ENCODE peak calls at places on chromosomes 12 and 14, in seven cellular contexts. R is right lobe of liver, C is AG09319, Q is tibial artery, D is neural crest cell, L is kidney epithelial cell, V is tibial nerve. T is an unnamed sample.

GRCh38 chr12:79895041-79895440 is 39.9 kb downstream of the PPP1R12A start:
- DNase-seq in R (no peak), C (no peak), Q (no peak), D (no peak), L (no peak), V (no peak), T (no peak)

GRCh38 chr12:53101266-53101665 is 2.0 kb upstream of the SOAT2 start:
- DNase-seq in R (no peak), C (no peak), Q (no peak), D (no peak), L (no peak), V (no peak), T (no peak)

GRCh38 chr12:15336772-15337553 is 14.7 kb downstream of the PTPRO start:
- DNase-seq in R (no peak), C (peak), Q (no peak), D (no peak), L (peak), V (no peak), T (no peak)

GRCh38 chr14:61438497-61438859 is 117.1 kb downstream of the PRKCH start:
- DNase-seq in R (no peak), C (no peak), Q (no peak), D (no peak), L (no peak), V (no peak), T (peak)

GRCh38 chr12:25997401-25997973 is 39.0 kb downstream of the RASSF8 start:
- DNase-seq in R (no peak), C (peak), Q (no peak), D (no peak), L (peak), V (no peak), T (no peak)

GRCh38 chr12:116525418-116526001 is 33.7 kb upstream of the MAP1LC3B2 start:
- DNase-seq in R (peak), C (peak), Q (peak), D (no peak), L (peak), V (peak), T (no peak)

GRCh38 chr14:78595797-78596196 is 425.6 kb downstream of the NRXN3 start:
- DNase-seq in R (no peak), C (no peak), Q (no peak), D (peak), L (no peak), V (no peak), T (peak)

GRCh38 chr14:36661506-36662257 is at the start of gene PAX9:
- DNase-seq in R (no peak), C (peak), Q (peak), D (peak), L (peak), V (peak), T (peak)

GRCh38 chr14:54776361-54777001 is 126.1 kb downstream of the GCH1 start:
- DNase-seq in R (peak), C (peak), Q (peak), D (no peak), L (no peak), V (peak), T (peak)

GRCh38 chr14:57486767-57487379 is 6.8 kb downstream of the CCDC198 start:
- DNase-seq in R (no peak), C (peak), Q (no peak), D (no peak), L (no peak), V (peak), T (no peak)

GRCh38 chr12:111434680-111435338 is 29.1 kb downstream of the SH2B3 start:
- DNase-seq in R (peak), C (no peak), Q (no peak), D (no peak), L (no peak), V (peak), T (peak)

DNA sequence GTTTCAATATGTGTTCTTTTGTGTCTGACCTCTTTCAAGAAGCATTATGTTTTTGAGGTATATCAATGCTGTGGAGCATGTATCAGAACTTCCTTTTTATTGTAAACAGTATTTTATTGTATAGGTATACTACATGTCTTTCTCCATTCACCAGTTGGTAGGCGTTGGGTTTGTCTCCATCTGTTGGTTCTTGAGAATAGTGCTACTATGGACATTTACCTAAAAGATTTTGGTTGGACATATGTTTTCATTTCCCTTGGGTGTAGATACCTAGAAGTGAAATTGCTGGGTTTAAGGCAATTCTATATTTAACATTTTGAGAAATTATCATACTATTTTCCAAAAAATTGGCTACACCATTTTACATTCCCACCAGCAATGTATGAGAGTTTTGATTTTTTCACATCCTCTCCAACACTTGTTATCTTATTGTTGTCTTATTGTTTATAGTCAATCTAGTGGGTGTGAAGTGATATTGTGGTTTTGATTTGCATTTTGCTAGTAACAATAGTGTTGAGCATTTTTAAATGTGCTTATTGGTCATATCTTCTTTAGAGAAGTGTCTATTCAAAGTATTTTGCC is 409.2 kb downstream of the IPO8 start:
- DNase-seq in R (no peak), C (no peak), Q (no peak), D (no peak), L (no peak), V (no peak), T (no peak)
- TF ChIP-seq CTCF in R (peak), C (peak), Q (peak), D (peak), L (peak), V (no peak), T (no peak)

GRCh38 chr12:119642986-119643385 is 24.9 kb upstream of the PRKAB1 start:
- DNase-seq in R (no peak), C (no peak), Q (no peak), D (no peak), L (no peak), V (no peak), T (no peak)
- TF ChIP-seq CTCF in R (no peak), C (no peak), Q (no peak), D (peak), L (peak), V (no peak), T (peak)

GRCh38 chr14:100306506-100307214 is 416 bp upstream of the SLC25A29 start:
- DNase-seq in R (peak), C (peak), Q (peak), D (peak), L (peak), V (peak), T (peak)

GRCh38 chr14:100309028-100309718 is 2.9 kb upstream of the SLC25A29 start:
- DNase-seq in R (no peak), C (no peak), Q (no peak), D (no peak), L (no peak), V (no peak), T (no peak)

GRCh38 chr14:100308112-100308792 is 2.0 kb upstream of the SLC25A29 start:
- DNase-seq in R (no peak), C (no peak), Q (no peak), D (no peak), L (no peak), V (no peak), T (no peak)

GRCh38 chr14:100306256-100306505 is at the start of gene SLC25A29:
- DNase-seq in R (no peak), C (no peak), Q (no peak), D (no peak), L (no peak), V (no peak), T (no peak)

DNA sequence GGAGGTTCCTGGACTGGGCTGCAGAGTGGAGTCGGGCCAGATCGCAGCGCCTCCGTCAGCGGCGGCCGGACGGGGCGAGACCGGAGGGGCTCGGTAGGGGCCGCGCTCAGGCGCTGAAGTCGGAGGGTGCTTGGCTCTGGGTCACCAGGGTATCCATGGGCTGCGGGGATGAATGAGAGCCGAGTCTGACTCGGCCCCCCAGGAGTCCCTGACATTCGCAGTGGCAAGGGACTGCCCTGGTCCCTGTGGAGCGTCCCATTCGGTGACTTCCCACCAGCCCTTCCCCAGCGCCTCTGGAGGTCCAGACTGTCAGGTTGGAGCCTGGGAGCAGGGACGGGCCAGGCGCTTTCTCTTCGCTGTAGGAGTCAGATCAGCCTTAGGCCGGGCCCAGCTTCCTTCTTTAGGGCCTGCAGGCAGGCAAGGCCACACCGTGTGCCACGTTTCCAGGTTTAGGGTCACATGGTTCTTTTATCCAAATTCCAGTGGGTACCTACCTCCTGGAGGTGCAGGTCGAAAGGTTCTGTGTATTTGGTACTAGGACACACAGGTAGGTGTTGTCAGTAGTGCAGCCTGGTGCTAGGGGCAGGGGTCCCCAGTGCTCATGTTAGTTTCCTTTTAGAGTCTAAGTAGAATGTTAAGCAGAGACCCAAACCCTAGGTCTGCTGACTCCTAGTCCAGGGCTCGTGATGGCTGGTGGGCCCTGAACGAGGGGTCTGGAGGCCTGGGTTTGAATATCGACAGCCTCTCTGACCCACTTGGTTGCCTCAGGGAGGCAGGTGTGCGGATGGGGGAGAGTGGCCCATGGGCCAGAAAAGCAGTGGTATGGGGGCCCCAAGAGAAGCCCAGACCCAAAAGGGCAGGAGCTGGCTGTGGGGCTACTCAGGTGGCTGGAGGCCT is 1.2 kb upstream of the SLC25A29 start:
- DNase-seq in R (peak), C (no peak), Q (no peak), D (peak), L (no peak), V (peak), T (no peak)
- TF ChIP-seq CTCF in R (no peak), C (no peak), Q (no peak), D (no peak), L (no peak), V (no peak), T (no peak)

DNA sequence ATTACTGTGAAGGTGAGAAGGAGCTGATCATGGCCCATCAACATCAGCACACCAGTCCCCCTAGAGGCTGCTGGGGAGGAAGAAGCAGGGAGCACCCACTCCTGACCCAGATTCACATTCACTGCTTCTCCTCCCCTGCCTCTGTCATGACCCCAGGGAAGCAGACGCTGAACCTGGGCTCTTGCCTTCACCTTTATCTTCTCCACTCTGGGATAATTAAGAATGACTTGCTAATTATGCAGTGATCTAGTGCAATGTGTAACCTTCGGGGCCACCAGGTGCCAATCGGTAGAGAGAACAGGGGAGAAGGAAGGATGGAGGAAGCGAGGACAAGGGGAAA is 44.4 kb upstream of the IQSEC3 start:
- DNase-seq in R (peak), C (no peak), Q (peak), D (no peak), L (no peak), V (no peak), T (no peak)
- TF ChIP-seq CTCF in R (no peak), C (no peak), Q (no peak), D (no peak), L (no peak), V (no peak), T (no peak)

GRCh38 chr12:92928962-92929915 is at the start of gene EEA1:
- DNase-seq in R (peak), C (peak), Q (peak), D (peak), L (peak), V (peak), T (peak)
- TF ChIP-seq CTCF in R (no peak), C (peak), Q (peak), D (peak), L (no peak), V (peak), T (no peak)

DNA sequence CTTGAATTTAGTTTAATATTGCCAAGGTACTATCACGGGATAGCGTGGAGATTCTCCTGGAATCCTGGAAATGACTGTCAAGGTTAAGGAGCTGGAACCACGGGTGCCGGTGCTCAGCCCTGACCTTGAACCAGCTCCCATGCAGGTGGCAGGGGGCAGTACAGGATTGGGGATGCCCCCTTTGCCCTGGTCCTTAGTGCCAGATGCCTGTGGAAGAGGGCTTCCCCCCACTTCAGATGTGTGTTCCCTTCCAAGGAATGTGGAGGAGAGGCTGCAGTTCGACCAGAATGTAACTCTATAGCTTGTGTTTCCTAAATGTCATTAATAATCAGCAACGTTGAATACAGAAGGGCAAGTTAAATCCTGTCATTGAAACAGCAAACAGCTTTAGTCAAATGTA is 258.9 kb downstream of the VRK1 start:
- DNase-seq in R (no peak), C (no peak), Q (no peak), D (no peak), L (no peak), V (no peak), T (peak)
- TF ChIP-seq CTCF in R (no peak), C (no peak), Q (no peak), D (no peak), L (no peak), V (no peak), T (no peak)

DNA sequence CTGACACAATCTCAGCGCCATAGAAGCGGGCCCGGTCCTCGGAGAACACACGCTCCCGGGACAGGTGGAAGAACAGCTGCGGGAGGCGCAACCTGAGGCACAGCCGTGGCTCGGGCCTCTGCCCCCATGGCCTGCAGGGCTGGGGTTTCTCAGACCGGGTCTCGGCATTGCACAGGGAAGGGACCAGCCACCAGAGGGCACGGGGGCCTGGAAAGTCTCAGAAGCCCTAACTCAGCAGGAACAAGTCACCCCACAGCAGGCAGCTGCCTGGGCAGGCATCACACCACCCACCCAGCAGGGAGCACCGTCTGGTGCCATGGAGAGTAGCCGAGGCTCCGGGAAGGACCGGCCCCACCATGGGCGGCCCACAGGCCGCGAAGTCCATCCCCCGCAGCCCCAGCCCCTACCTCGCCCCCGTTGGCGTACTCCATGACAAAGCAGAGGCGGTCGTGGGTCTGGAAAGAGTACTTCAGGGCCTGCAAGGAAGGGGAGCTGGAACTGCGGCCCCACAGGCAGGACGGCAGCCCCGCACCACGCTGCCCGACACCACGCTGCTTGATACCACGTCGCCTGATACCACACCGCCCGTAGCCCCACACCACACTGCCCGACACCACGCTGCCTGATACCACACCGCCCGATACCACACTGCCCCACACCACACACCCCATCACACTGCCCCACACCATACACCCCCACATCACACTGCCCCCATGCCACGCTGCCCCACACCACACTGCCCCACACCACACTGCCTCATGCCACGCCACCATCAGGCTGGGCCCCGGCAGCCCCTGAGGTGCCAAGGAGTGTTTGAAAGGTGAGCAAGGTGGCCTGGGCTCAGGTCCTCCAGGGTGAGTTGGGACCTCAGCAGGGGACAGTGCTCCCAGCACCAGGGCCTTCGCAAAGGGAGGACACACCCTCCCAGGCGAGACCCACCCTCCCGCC is 20.8 kb downstream of the SIVA1 start:
- DNase-seq in R (no peak), C (no peak), Q (no peak), D (no peak), L (no peak), V (no peak), T (no peak)
- TF ChIP-seq CTCF in R (no peak), C (no peak), Q (no peak), D (no peak), L (no peak), V (no peak), T (no peak)

GRCh38 chr14:75259510-75259855 is 19.1 kb upstream of the FOS start:
- DNase-seq in R (no peak), C (peak), Q (no peak), D (no peak), L (no peak), V (no peak), T (no peak)
- TF ChIP-seq CTCF in R (peak), C (no peak), Q (peak), D (no peak), L (peak), V (peak), T (no peak)

DNA sequence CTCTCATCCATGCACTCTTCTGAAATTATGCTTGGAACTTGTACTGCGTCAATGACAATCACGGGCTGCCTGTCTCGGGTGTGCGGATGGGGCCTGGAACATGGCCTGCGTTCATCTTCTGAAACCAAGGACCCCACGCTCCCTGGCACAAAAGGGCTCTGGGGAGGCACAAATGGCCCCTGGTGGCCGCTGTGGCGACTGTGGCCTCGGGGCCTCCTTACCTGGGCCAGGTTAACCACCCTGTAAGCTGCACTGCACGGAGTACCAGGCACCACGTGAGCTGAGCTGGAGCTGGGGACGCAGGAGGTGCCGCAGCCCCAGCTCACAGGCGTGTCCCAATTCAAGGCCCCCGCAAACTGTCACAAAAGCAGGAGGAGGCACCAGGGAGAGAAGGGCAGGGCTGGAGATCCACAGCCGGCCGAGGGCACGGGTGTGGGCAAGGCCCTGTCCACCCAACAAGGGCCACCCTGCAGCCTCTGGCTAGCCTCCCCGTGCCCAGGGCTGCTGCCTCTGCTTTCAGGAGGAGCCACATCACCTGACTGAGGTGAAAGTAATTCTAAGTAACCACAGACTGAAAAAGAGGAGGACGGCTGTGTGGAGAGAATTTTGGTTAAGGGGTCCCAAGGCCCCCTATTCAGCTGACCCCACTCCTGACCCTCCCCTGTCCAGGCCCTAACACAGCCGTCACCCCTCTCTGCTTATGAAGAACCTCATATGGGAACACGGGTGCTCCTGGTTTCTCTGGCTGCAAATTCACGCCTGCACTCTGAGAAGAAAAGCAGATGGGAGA is 61.1 kb upstream of the GALNT9 start:
- DNase-seq in R (no peak), C (no peak), Q (peak), D (no peak), L (no peak), V (no peak), T (no peak)
- TF ChIP-seq CTCF in R (no peak), C (no peak), Q (no peak), D (no peak), L (no peak), V (no peak), T (no peak)